ENCODE peak calls at places on chromosomes 3 and 15, in eight cellular contexts. R is CD8-positive, alpha-beta T cell; I is PC-3; T is OCI-LY7; J is foreskin fibroblast; Z is NCI-H2029; S is HuH-7; X is GM12865. O is an unnamed sample.
A peak's percentile ranks its signal among the peaks of the same experiment; 100 is the strongest.

GRCh38 chr3:48469046-48469915 is 22.7 kb downstream of the ATRIP start:
- DNase-seq in S (no peak), I (no peak), R (no peak), Z (no peak), T (no peak), X (no peak), J (no peak), O (no peak)

GRCh38 chr15:86915811-86916331 is 836.2 kb downstream of the AGBL1 start:
- DNase-seq in R (no peak), S (peak; percentile 55), T (peak; percentile 8), J (peak; percentile 0), I (peak; percentile 48), X (peak; percentile 31), Z (no peak), O (peak; percentile 37)

GRCh38 chr3:178443634-178444033 is 92.6 kb upstream of the KCNMB2 start:
- DNase-seq in Z (no peak), J (peak; percentile 19), T (no peak), I (peak; percentile 13), X (peak; percentile 42), R (no peak), S (no peak), O (no peak)

GRCh38 chr3:108662141-108662738 is 72.7 kb downstream of the DZIP3 start:
- DNase-seq in J (peak; percentile 84), S (peak; percentile 39), X (peak; percentile 74), T (peak; percentile 80), Z (peak; percentile 59), I (peak; percentile 78), R (peak; percentile 25), O (peak; percentile 53)

GRCh38 chr15:76168237-76168984 is 108.6 kb downstream of the TMEM266 start:
- DNase-seq in R (no peak), T (no peak), Z (no peak), I (no peak), X (no peak), S (no peak), J (peak; percentile 89), O (no peak)

GRCh38 chr3:131231710-131232348 is 149.7 kb upstream of the NUDT16 start:
- DNase-seq in J (peak; percentile 59), T (no peak), S (no peak), R (no peak), X (no peak), I (peak; percentile 49), Z (no peak), O (no peak)

GRCh38 chr15:57312323-57313133 is 63.8 kb upstream of the CGNL1 start:
- DNase-seq in I (no peak), Z (no peak), R (no peak), S (peak; percentile 80), J (peak; percentile 55), T (no peak), X (no peak), O (peak; percentile 73)

GRCh38 chr3:47404420-47404819 is 23.6 kb downstream of the PTPN23 start:
- DNase-seq in J (no peak), T (no peak), I (no peak), Z (no peak), R (no peak), X (no peak), S (no peak), O (no peak)

GRCh38 chr3:15647629-15648167 is 46.2 kb downstream of the BTD start:
- DNase-seq in I (peak; percentile 90), X (peak; percentile 95), T (peak; percentile 82), R (peak; percentile 40), J (peak; percentile 87), S (no peak), Z (no peak), O (no peak)

GRCh38 chr3:53554559-53555511 is 60.4 kb downstream of the CACNA1D start:
- DNase-seq in S (no peak), X (peak; percentile 83), J (no peak), I (no peak), T (no peak), Z (no peak), R (no peak), O (no peak)

GRCh38 chr3:157442729-157443128 is 6.1 kb downstream of the PTX3 start:
- DNase-seq in I (no peak), S (no peak), J (peak; percentile 78), Z (no peak), R (no peak), T (no peak), X (no peak), O (no peak)

GRCh38 chr3:20561166-20561565 is 375.2 kb upstream of the SGO1 start:
- DNase-seq in T (no peak), R (no peak), I (no peak), S (no peak), Z (no peak), X (no peak), J (peak; percentile 48), O (no peak)

GRCh38 chr3:185988080-185988815 is 50.4 kb upstream of the TRA2B start:
- DNase-seq in X (peak; percentile 29), S (no peak), I (no peak), Z (no peak), R (no peak), T (no peak), J (peak; percentile 30), O (no peak)

O was measured in Caco-2.